ENCODE peak calls at places on chromosome 4, in six cellular contexts. Y is mucosa of descending colon, L is HFFc6, W is omental fat pad, D is Panc1, N is endothelial cell. E is an unnamed sample.

GRCh38 chr4:53039741-53040458 is 177.8 kb downstream of the RASL11B start:
- DNase-seq in L (no peak), D (no peak), Y (no peak), W (no peak), N (no peak), E (no peak)

GRCh38 chr4:170872794-170873193 is 783.0 kb upstream of the AADAT start:
- DNase-seq in Y (no peak), W (no peak), L (no peak), D (no peak), N (no peak), E (no peak)

GRCh38 chr4:68476191-68476590 is 28.9 kb downstream of the TMPRSS11E start:
- DNase-seq in Y (no peak), W (no peak), D (no peak), N (no peak), L (peak), E (no peak)

GRCh38 chr4:30396772-30397475 is 323.2 kb upstream of the PCDH7 start:
- DNase-seq in D (no peak), W (no peak), N (no peak), L (no peak), Y (no peak), E (no peak)

GRCh38 chr4:147480891-147481576 is at the start of gene EDNRA:
- DNase-seq in D (no peak), W (no peak), L (peak), Y (peak), N (peak), E (no peak)

GRCh38 chr4:95362906-95363578 is 185.7 kb downstream of the UNC5C start:
- DNase-seq in Y (no peak), D (no peak), L (no peak), W (no peak), N (peak), E (no peak)

GRCh38 chr4:58061967-58062366 is 951.8 kb upstream of the IGFBP7 start:
- DNase-seq in L (no peak), N (no peak), Y (no peak), W (no peak), D (no peak), E (no peak)

GRCh38 chr4:7752649-7753048 is 187.0 kb downstream of the AFAP1 start:
- DNase-seq in W (no peak), L (no peak), D (no peak), Y (peak), N (no peak), E (no peak)

GRCh38 chr4:7217039-7217438 is 24.7 kb downstream of the SORCS2 start:
- DNase-seq in W (no peak), N (no peak), Y (no peak), D (no peak), L (no peak), E (no peak)

DNA sequence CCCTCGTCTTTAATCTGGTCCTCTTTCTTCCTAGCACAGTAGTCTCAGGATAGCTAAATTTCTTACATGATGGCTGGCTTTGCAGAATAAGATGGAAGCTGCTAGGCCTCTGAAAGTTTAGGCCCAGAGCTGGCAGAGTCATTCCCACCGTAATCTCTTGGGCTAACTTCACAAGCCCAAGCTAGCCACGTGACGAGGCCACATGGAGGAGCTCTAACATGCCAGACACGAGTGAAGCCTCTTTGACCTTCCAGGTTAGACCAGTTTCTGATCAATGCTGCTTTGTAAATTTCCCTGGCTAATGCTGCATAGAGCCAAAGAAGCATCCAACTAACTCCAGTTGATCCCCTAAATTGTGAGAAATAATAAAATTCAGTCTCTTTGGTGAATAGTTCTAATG is 9.5 kb upstream of the CENPE start:
- DNase-seq in Y (no peak), N (peak), L (no peak), D (no peak), W (no peak), E (no peak)
- TF ChIP-seq CTCF in Y (no peak), N (no peak), L (no peak), D (peak), W (no peak), E (no peak)

DNA sequence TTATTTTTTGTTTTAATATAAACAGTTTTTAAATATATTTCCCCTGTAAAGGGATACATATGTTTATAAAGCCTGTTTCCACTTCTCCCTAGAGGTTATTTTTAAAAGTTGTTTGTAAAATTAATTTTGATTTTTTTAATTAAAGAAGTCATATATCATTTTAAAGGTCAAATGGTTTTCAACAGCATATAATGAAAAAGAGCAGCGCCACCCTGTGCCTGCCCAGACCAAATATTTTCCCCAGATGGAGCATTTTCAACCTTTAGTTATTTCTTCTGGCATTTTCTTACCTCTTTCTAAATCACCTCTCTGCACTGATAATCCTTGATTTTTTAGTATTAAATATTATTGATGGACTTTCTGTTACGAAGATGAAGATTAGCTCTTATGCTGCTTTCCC is 21.0 kb downstream of the MSX1 start:
- DNase-seq in D (no peak), L (no peak), N (no peak), W (no peak), Y (no peak), E (no peak)
- TF ChIP-seq CTCF in D (peak), L (peak), N (no peak), W (no peak), Y (no peak), E (no peak)

DNA sequence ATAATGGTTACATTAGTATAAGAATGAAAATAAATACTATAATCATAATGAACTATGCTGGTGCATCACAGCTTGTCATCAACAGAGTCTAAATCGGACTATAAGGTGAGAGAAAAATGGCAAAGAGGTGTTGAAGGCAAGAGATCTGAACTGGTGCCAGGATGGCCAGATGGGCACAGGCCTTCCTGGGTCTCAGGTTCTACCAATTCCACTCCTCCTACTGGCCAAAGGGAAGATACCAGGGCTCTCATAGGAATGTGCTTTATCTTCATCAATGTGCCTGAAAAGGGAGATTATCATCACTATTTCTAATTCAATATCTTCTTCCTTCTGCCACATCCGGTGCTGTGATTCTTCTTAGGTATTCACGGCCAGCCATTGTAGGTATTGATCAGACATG is 107.6 kb downstream of the GASK1B start:
- DNase-seq in D (no peak), L (no peak), Y (no peak), W (no peak), N (no peak), E (no peak)
- TF ChIP-seq CTCF in D (no peak), L (peak), Y (no peak), W (no peak), N (peak), E (no peak)

GRCh38 chr4:121108557-121108956 is 36.2 kb upstream of the NDNF start:
- DNase-seq in N (no peak), D (no peak), W (no peak), Y (no peak), L (no peak), E (no peak)

GRCh38 chr4:121107507-121107906 is 35.2 kb upstream of the NDNF start:
- DNase-seq in Y (no peak), W (no peak), N (no peak), D (no peak), L (no peak), E (no peak)

GRCh38 chr4:121113680-121114079 is 41.3 kb upstream of the NDNF start:
- DNase-seq in N (no peak), Y (no peak), W (no peak), D (no peak), L (no peak), E (no peak)

GRCh38 chr4:121114756-121115155 is 42.4 kb upstream of the NDNF start:
- DNase-seq in N (no peak), D (no peak), L (no peak), Y (no peak), W (no peak), E (no peak)

GRCh38 chr4:121112530-121112929 is 40.2 kb upstream of the NDNF start:
- DNase-seq in N (no peak), W (no peak), D (no peak), L (no peak), Y (no peak), E (no peak)
- TF ChIP-seq CTCF in N (peak), W (no peak), D (no peak), L (peak), Y (no peak), E (no peak)

GRCh38 chr4:184825394-184826314 is at the start of gene ACSL1:
- DNase-seq in L (peak), Y (peak), W (peak), D (no peak), N (peak), E (peak)
- TF ChIP-seq CTCF in L (no peak), Y (no peak), W (no peak), D (no peak), N (no peak), E (no peak)

GRCh38 chr4:132493476-132493875 is 655.6 kb upstream of the PCDH10 start:
- DNase-seq in Y (no peak), W (no peak), D (no peak), N (no peak), L (no peak), E (no peak)
- TF ChIP-seq CTCF in Y (no peak), W (no peak), D (no peak), N (no peak), L (peak), E (no peak)

GRCh38 chr4:139878050-139878449 is 212.4 kb downstream of the MGST2 start:
- DNase-seq in D (no peak), Y (no peak), L (no peak), N (no peak), W (no peak), E (no peak)
- TF ChIP-seq CTCF in D (no peak), Y (no peak), L (no peak), N (no peak), W (no peak), E (no peak)

GRCh38 chr4:27000820-27001219 is 140.2 kb downstream of the STIM2 start:
- DNase-seq in L (no peak), N (no peak), Y (no peak), D (no peak), W (no peak), E (no peak)
- TF ChIP-seq CTCF in L (peak), N (no peak), Y (no peak), D (peak), W (no peak), E (no peak)

GRCh38 chr4:136713140-136713539 is 819.2 kb downstream of the PCDH18 start:
- DNase-seq in L (no peak), W (no peak), Y (no peak), N (peak), D (no peak), E (no peak)
- TF ChIP-seq CTCF in L (no peak), W (no peak), Y (no peak), N (no peak), D (no peak), E (no peak)